ENCODE peak calls at places on chromosome 10, in ten cellular contexts. F is mesendoderm; M is CD8-positive, alpha-beta memory T cell; D is brain microvascular endothelial cell; K is CD8-positive, alpha-beta T cell; J is upper lobe of right lung; S is uterus; X is CD4-positive, alpha-beta memory T cell; E is coronary artery; L is transverse colon. V is an unnamed sample.
A peak's percentile ranks its signal among the peaks of the same experiment; 100 is the strongest.

GRCh38 chr10:124983321-124983720 is 41.4 kb downstream of the ZRANB1 start:
- DNase-seq in F (peak; percentile 87), M (no peak), D (no peak), K (no peak), J (no peak), S (no peak), X (no peak), E (no peak), L (no peak), V (no peak)

GRCh38 chr10:88986549-88987242 is 3.9 kb upstream of the FAS start:
- DNase-seq in F (peak; percentile 29), M (no peak), D (peak; percentile 27), K (no peak), J (no peak), S (no peak), X (peak; percentile 34), E (no peak), L (no peak), V (no peak)

GRCh38 chr10:29304259-29305030 is 15.6 kb downstream of the LYZL1 start:
- DNase-seq in F (peak; percentile 84), M (no peak), D (peak; percentile 72), K (no peak), J (no peak), S (peak; percentile 70), X (peak; percentile 28), E (no peak), L (peak; percentile 41), V (peak; percentile 70)

GRCh38 chr10:73095479-73096021 is 1.1 kb downstream of the P4HA1 start:
- DNase-seq in F (peak; percentile 84), M (peak; percentile 42), D (peak; percentile 84), K (no peak), J (no peak), S (peak; percentile 57), X (peak; percentile 50), E (no peak), L (peak; percentile 58), V (peak; percentile 85)

GRCh38 chr10:86044029-86044428 is 322.6 kb downstream of the GRID1 start:
- DNase-seq in F (no peak), M (no peak), D (no peak), K (no peak), J (no peak), S (no peak), X (no peak), E (no peak), L (no peak), V (no peak)

GRCh38 chr10:73871915-73872710 is 2.2 kb downstream of the CAMK2G start:
- DNase-seq in F (peak; percentile 56), M (no peak), D (peak; percentile 27), K (no peak), J (no peak), S (no peak), X (no peak), E (no peak), L (peak; percentile 79), V (no peak)

GRCh38 chr10:78013564-78013963 is 15.8 kb downstream of the POLR3A start:
- DNase-seq in F (no peak), M (no peak), D (no peak), K (no peak), J (no peak), S (no peak), X (no peak), E (no peak), L (no peak), V (no peak)

GRCh38 chr10:69856601-69857166 is 55.0 kb downstream of the COL13A1 start:
- DNase-seq in F (peak; percentile 83), M (no peak), D (no peak), K (no peak), J (no peak), S (no peak), X (no peak), E (no peak), L (no peak), V (no peak)

GRCh38 chr10:50498465-50498864 is 125.3 kb downstream of the SGMS1 start:
- DNase-seq in F (no peak), M (no peak), D (no peak), K (no peak), J (no peak), S (no peak), X (no peak), E (no peak), L (no peak), V (no peak)

GRCh38 chr10:50504389-50504788 is 119.4 kb downstream of the SGMS1 start:
- DNase-seq in F (no peak), M (no peak), D (no peak), K (no peak), J (no peak), S (no peak), X (no peak), E (no peak), L (no peak), V (no peak)

GRCh38 chr10:50501478-50501877 is 122.3 kb downstream of the SGMS1 start:
- DNase-seq in F (no peak), M (no peak), D (no peak), K (no peak), J (no peak), S (no peak), X (no peak), E (no peak), L (no peak), V (no peak)

GRCh38 chr10:50503661-50504320 is 120.0 kb downstream of the SGMS1 start:
- DNase-seq in F (peak; percentile 41), M (no peak), D (no peak), K (no peak), J (no peak), S (no peak), X (no peak), E (no peak), L (no peak), V (no peak)

DNA sequence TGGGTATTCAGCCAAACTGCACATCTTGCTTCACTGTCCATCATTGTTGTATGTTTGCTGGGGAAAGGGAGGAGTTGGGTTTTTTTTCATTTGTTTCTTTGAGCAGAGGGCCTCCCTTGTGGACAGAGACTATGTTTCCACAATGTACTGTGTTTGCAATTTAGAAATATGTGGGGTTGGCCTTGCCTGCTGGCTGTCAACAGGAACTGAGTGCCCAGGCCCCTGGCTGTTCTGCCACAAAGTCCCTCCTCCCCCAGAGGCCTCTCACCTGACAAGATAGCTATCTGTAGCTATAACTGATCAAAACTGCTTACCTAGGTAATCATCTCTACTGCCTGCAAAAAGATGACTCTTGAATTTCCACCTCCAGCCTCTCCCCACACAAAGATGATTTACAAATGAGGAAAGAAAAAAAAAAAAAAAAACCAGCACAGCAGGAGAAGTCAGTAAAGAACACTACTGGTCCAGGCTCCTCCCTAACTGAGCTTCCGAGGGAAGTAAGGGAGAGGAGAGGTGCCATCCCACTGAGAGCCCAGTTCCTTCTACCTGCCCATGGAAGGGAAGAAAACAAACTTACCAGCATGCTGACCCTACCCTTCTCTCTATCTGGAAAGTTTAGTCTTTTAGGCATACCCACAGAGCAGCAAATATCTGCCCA is 121.7 kb downstream of the SGMS1 start:
- DNase-seq in F (peak; percentile 52), M (no peak), D (no peak), K (no peak), J (no peak), S (no peak), X (no peak), E (no peak), L (no peak), V (no peak)
- H3K27ac ChIP-seq in F (no peak overlapping the region), M (no peak overlapping the region), D (no peak overlapping the region), K (no peak overlapping the region), J (no peak overlapping the region), S (no peak overlapping the region), X (no peak overlapping the region), E (no peak overlapping the region), L (no peak overlapping the region), V (no peak overlapping the region)

GRCh38 chr10:27256299-27256698 is 15.7 kb upstream of the ACBD5 start:
- DNase-seq in F (no peak), M (no peak), D (no peak), K (no peak), J (no peak), S (no peak), X (no peak), E (no peak), L (no peak), V (no peak)

GRCh38 chr10:27256790-27257189 is 16.2 kb upstream of the ACBD5 start:
- DNase-seq in F (no peak), M (no peak), D (no peak), K (no peak), J (no peak), S (no peak), X (no peak), E (no peak), L (no peak), V (no peak)

GRCh38 chr10:27258492-27258837 is 17.9 kb upstream of the ACBD5 start:
- DNase-seq in F (no peak), M (no peak), D (no peak), K (no peak), J (no peak), S (no peak), X (no peak), E (no peak), L (no peak), V (no peak)

DNA sequence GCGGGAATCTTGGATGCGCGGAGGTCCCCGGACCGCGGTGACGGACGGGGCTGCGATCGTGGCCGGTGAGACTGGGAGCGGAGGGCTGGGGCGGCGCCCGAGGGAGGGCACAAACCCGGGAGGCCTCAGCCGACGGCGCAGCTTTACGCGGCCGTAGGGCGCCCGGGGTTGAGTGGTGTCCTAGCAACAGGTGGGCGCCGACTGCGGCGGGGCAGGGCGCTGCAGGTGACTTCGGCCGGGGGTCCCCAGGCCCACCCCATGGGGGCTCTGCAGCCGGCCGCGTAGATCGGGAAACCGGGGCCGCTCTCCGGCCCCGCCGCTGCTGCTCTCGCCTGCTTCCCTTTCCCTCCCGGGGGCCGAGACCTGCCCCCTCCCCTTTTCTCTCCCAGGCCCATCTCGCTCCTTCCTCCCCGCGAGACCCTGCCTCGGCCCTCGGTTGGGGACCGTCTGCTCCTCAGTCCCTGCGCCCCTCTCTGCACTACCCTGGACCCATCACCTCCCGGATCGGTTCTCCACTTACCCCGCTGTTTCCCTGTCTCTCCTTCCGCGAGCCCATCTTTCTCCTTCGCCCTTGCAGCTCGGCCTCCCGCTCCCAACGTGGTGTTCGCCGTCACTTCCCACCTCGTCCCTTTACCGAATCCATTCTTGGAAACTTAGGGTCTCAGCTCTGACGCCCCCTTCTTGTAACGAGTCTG is 18.4 kb upstream of the ACBD5 start:
- DNase-seq in F (peak; percentile 45), M (no peak), D (no peak), K (no peak), J (no peak), S (no peak), X (no peak), E (no peak), L (peak; percentile 27), V (no peak)
- H3K4me3 ChIP-seq in F (peak overlapping the region; percentile 42), M (peak overlapping the region; percentile 51), D (peak overlapping the region; percentile 51), K (peak overlapping the region; percentile 53), J (peak overlapping the region; percentile 46), S (peak overlapping the region; percentile 38), X (peak overlapping the region; percentile 17), E (peak overlapping the region; percentile 78), L (peak overlapping the region; percentile 61), V (peak overlapping the region; percentile 41)

DNA sequence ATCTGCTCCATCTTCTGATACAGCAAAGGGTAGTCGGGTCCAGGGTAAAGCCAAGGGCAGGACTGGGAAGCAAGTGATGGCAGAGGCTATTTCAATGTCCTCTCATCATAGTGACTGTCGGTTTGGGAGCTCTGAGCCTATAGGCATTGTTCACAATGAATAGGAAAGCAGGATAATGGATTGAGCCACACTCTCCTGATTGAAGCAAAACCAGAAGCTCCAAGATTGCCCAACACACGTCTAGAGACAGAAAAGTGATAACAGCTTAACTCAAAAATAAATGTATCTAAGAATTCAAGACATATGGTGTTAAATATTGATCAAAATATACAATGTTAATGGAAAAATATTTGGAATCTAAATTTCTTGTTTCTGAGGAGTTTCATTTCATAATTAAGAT is 54.7 kb downstream of the NRP1 start:
- DNase-seq in F (no peak), M (no peak), D (no peak), K (no peak), J (no peak), S (no peak), X (no peak), E (no peak), L (no peak), V (no peak)
- H3K27ac ChIP-seq in F (no peak overlapping the region), M (no peak overlapping the region), D (no peak overlapping the region), K (no peak overlapping the region), J (no peak overlapping the region), S (peak overlapping the region; percentile 66), X (no peak overlapping the region), E (no peak overlapping the region), L (no peak overlapping the region), V (no peak overlapping the region)

GRCh38 chr10:37855691-37856090 is 1.7 kb downstream of the ZNF248 start:
- DNase-seq in F (no peak), M (no peak), D (no peak), K (no peak), J (no peak), S (no peak), X (no peak), E (no peak), L (no peak), V (no peak)
- H3K4me3 ChIP-seq in F (no peak overlapping the region), M (no peak overlapping the region), D (no peak overlapping the region), K (no peak overlapping the region), J (peak overlapping the region; percentile 95), S (peak overlapping the region; percentile 97), X (no peak overlapping the region), E (peak overlapping the region; percentile 88), L (peak overlapping the region; percentile 85), V (peak overlapping the region; percentile 5)

V was measured in tibial artery.